ENCODE peak calls at places on chromosomes 16 and 17, in nine cellular contexts. K is ascending aorta; F is endodermal cell; M is colonic mucosa; G is adipocyte; A is adrenal gland; O is fibroblast of lung; C is CD8-positive, alpha-beta memory T cell; E is cardiac muscle cell. Q is an unnamed sample.

GRCh38 chr16:30121741-30122620 is 1.0 kb downstream of the MAPK3 start:
- DNase-seq in C (no peak), E (no peak), K (peak; percentile 86), O (no peak), A (peak; percentile 57), M (peak; percentile 73), F (peak; percentile 56), G (no peak), Q (peak; percentile 77)

GRCh38 chr16:46691720-46692119 is 2.3 kb downstream of the ORC6 start:
- DNase-seq in G (no peak), C (no peak), F (no peak), A (no peak), M (no peak), K (no peak), O (peak; percentile 14), E (no peak), Q (peak; percentile 57)

GRCh38 chr16:73101568-73101967 is 53.6 kb upstream of the ZFHX3 start:
- DNase-seq in M (no peak), F (no peak), E (no peak), C (no peak), G (no peak), K (no peak), O (no peak), A (no peak), Q (no peak)

GRCh38 chr17:77783991-77784820 is 174.3 kb upstream of the TNRC6C start:
- DNase-seq in F (no peak), K (no peak), C (peak; percentile 44), G (no peak), A (no peak), E (no peak), M (no peak), O (no peak), Q (no peak)

GRCh38 chr17:68849673-68850260 is 105.4 kb downstream of the ABCA8 start:
- DNase-seq in G (no peak), K (no peak), A (no peak), F (no peak), C (no peak), O (no peak), E (no peak), M (no peak), Q (no peak)

GRCh38 chr16:83701494-83701893 is 106.3 kb upstream of the HSBP1 start:
- DNase-seq in O (peak; percentile 51), C (no peak), M (no peak), K (no peak), F (peak; percentile 95), E (peak; percentile 89), G (peak; percentile 44), A (peak; percentile 41), Q (peak; percentile 21)

GRCh38 chr16:14286381-14287230 is 215.5 kb downstream of the MRTFB start:
- DNase-seq in F (peak; percentile 68), A (no peak), K (no peak), G (no peak), O (peak; percentile 33), M (peak; percentile 35), E (no peak), C (peak; percentile 41), Q (peak; percentile 46)

GRCh38 chr17:36183811-36184765 is 7.7 kb upstream of the TBC1D3B start:
- DNase-seq in F (peak; percentile 46), E (no peak), C (no peak), M (no peak), O (peak; percentile 21), G (no peak), K (no peak), A (no peak), Q (no peak)

DNA sequence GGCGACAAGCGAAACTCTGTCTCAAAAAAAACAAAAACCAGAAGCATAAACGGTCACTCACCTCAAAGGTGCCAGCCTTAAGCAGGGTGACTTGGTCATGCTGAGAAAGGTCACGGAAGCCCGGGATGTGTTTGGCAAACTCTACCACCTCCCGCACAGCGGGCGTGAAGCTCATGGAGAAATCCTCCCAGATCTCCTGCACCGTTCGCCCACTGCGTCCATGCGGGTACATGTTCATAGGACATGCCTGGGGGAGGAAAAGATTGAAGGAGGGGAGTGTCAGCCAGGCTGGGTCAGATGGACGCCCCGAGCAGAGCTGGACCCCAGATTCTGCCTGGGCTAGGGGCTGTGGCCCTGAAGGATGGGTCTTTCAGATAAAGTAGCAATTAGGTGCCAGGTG is 5.5 kb downstream of the NR1D1 start:
- DNase-seq in C (no peak), O (no peak), K (no peak), M (no peak), A (peak; percentile 59), G (no peak), E (no peak), F (no peak), Q (no peak)
- H3K4me1 ChIP-seq in C (peaks cover 58% of the 10 kb centered on the region), O (peaks cover 23% of the 10 kb centered on the region), K (peaks cover 36% of the 10 kb centered on the region), M (peaks cover 28% of the 10 kb centered on the region), A (peaks cover 46% of the 10 kb centered on the region), G (peaks cover 42% of the 10 kb centered on the region), E (peaks cover 20% of the 10 kb centered on the region), F (peaks cover 3% of the 10 kb centered on the region), Q (peaks cover 20% of the 10 kb centered on the region)

GRCh38 chr16:68279726-68280125 is 15.4 kb downstream of the SLC7A6 start:
- DNase-seq in O (no peak), F (no peak), K (no peak), M (no peak), A (no peak), C (no peak), E (no peak), G (no peak), Q (no peak)

GRCh38 chr16:68282064-68282452 is 17.7 kb downstream of the SLC7A6 start:
- DNase-seq in C (no peak), M (no peak), A (no peak), F (no peak), E (no peak), O (no peak), G (no peak), K (no peak), Q (no peak)

GRCh38 chr16:68283346-68283745 is 19.0 kb downstream of the SLC7A6 start:
- DNase-seq in E (no peak), C (no peak), G (no peak), M (no peak), O (no peak), K (no peak), F (no peak), A (no peak), Q (no peak)

GRCh38 chr16:68281368-68282063 is 17.2 kb downstream of the SLC7A6 start:
- DNase-seq in G (no peak), O (no peak), K (no peak), E (no peak), C (peak; percentile 64), M (no peak), A (no peak), F (no peak), Q (no peak)

DNA sequence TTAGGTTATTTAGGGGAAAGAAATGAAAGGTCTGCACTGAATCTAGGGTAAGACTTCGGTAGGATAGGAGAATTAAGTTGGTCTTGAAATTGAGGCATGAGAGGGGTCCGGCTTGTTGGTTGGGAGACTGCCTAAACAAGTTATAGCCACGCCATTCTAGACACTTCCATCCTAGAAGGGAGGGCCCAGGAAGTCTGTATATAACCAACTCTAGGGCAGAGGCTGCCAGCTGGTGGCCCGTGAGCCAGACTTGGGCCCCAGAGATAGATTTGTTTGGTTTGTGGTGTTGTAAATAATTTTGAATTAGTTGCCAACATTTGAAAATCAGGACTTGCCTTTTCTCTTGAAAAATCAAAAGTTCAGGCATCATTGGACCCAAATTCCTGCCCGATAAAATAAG is 15.8 kb downstream of the SLC7A6 start:
- DNase-seq in O (no peak), A (no peak), K (no peak), F (no peak), C (no peak), E (no peak), G (no peak), M (no peak), Q (no peak)
- H3K4me1 ChIP-seq in O (no peaks in the 10 kb centered on the region), A (peaks cover 17% of the 10 kb centered on the region), K (peaks cover 15% of the 10 kb centered on the region), F (peaks cover 3% of the 10 kb centered on the region), C (peaks cover 80% of the 10 kb centered on the region), E (peaks cover 21% of the 10 kb centered on the region), G (peaks cover 77% of the 10 kb centered on the region), M (no peaks in the 10 kb centered on the region), Q (peaks cover 8% of the 10 kb centered on the region)

DNA sequence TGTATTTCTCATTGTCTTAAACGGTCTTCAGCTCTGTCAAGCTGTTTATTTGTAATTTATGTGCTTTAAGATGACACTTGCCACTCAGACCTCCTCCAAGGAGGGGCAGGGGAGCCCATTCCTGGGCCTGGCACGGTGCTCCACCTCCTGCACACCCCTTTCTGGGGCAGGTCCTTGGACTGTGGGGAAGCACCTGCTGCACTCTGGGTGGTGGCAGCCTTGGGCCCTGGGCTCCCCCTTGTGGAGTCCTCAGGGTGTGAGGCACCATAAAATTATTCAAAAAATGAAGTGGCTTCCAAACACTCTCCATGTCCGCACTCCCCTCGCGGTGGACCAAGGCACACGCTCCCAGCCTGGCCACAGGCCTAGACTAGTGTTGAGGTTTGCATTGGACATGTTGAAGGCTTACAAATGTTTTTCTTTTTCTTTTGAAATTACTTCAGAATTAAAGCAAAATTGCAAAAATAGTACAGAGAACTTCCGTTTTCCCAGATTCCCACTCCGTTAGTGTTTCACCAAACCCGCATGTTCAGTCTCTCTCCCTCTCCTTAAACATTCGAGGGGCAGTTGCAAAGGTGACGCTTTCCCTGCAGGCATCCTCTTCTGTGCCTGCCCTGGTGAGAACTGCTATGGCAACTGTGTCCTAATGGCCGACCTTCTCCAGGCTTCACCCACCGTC is 32.4 kb downstream of the FOXK2 start:
- DNase-seq in O (peak; percentile 75), G (peak; percentile 76), M (peak; percentile 81), C (peak; percentile 75), K (peak; percentile 91), A (peak; percentile 84), E (peak; percentile 76), F (peak; percentile 84), Q (peak; percentile 81)
- H3K4me1 ChIP-seq in O (peaks cover 3% of the 10 kb centered on the region), G (peaks cover 32% of the 10 kb centered on the region), M (peaks cover 20% of the 10 kb centered on the region), C (peaks cover 10% of the 10 kb centered on the region), K (peaks cover 10% of the 10 kb centered on the region), A (peaks cover 49% of the 10 kb centered on the region), E (peaks cover 22% of the 10 kb centered on the region), F (no peaks in the 10 kb centered on the region), Q (no peaks in the 10 kb centered on the region)

GRCh38 chr17:82542439-82542838 is 22.9 kb downstream of the FOXK2 start:
- DNase-seq in O (no peak), A (no peak), F (no peak), E (no peak), G (no peak), C (no peak), K (no peak), M (no peak), Q (no peak)

GRCh38 chr17:82548681-82549303 is 29.3 kb downstream of the FOXK2 start:
- DNase-seq in E (no peak), C (no peak), A (peak; percentile 61), O (peak; percentile 23), M (peak; percentile 75), F (no peak), K (no peak), G (no peak), Q (no peak)

GRCh38 chr17:82547981-82548380 is 28.4 kb downstream of the FOXK2 start:
- DNase-seq in G (no peak), K (no peak), C (no peak), F (no peak), M (no peak), A (no peak), O (no peak), E (no peak), Q (no peak)

GRCh38 chr17:82545071-82545462 is 25.5 kb downstream of the FOXK2 start:
- DNase-seq in F (no peak), A (no peak), M (no peak), G (peak; percentile 35), C (no peak), E (no peak), K (peak; percentile 76), O (no peak), Q (no peak)

DNA sequence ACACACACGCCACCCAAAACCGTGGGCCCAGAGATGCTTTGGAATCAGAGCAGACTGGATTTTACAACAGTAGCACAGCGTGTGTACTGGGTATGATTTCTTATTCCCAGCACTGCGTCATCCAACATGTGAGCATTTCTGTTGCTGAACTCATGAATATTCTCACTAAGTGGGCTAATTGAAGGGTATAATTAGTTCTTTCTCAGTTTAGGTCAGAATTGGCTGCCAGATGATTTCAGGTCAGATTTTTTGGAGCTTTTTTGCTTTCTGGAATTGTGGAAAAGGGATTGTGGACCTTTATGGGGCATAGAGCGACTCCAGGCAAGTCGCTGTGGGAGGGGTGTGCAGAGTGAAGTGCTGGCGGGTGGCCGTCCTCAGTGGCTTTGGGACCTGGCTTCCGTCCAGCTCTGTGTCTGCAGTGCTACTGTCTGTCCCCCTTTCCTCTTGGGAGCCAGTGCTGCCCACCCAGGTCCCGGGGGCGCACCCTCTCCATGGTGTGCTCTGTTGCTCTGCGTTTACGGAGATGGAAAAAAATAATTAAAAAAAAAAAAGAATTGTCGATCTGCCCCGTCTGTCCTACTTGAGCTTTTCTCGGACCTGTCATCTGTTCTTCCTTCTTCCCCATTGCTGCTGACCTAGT is 25.0 kb downstream of the FOXK2 start:
- DNase-seq in K (no peak), A (no peak), O (no peak), G (no peak), E (peak; percentile 45), F (no peak), M (no peak), C (no peak), Q (no peak)
- H3K4me1 ChIP-seq in K (no peaks in the 10 kb centered on the region), A (peaks cover 13% of the 10 kb centered on the region), O (peaks cover 3% of the 10 kb centered on the region), G (peaks cover 12% of the 10 kb centered on the region), E (peaks cover 13% of the 10 kb centered on the region), F (no peaks in the 10 kb centered on the region), M (peaks cover 12% of the 10 kb centered on the region), C (peaks cover 5% of the 10 kb centered on the region), Q (no peaks in the 10 kb centered on the region)

Q was measured in endothelial cell of umbilical vein.